ENCODE peak calls at places on chromosomes 12 and 14, in seven cellular contexts. F, R, C, M, P, O and W are unnamed samples. For H3K4me1, the result is how much of the 10 kb centered on the place peaks cover.

GRCh38 chr12:4934651-4935050 is 24.9 kb downstream of the KCNA1 start:
- DNase-seq in C (no peak), R (peak), P (no peak), O (no peak), M (no peak), F (no peak), W (no peak)

GRCh38 chr12:12405882-12406281 is 49.0 kb downstream of the BORCS5 start:
- DNase-seq in O (no peak), F (no peak), C (no peak), M (no peak), R (no peak), P (no peak), W (no peak)

GRCh38 chr14:26863736-26864135 is 265.9 kb upstream of the NOVA1 start:
- DNase-seq in P (no peak), M (no peak), C (no peak), R (no peak), O (no peak), F (no peak), W (no peak)

GRCh38 chr14:45252356-45253069 is 489 bp downstream of the MIS18BP1 start:
- DNase-seq in P (no peak), F (no peak), R (peak), O (no peak), M (no peak), C (no peak), W (peak)

GRCh38 chr14:49961270-49962222 is 68.7 kb downstream of the ARF6 start:
- DNase-seq in O (no peak), P (no peak), F (no peak), C (no peak), M (peak), R (peak), W (no peak)

GRCh38 chr14:92352158-92352985 is 29.4 kb downstream of the SLC24A4 start:
- DNase-seq in F (no peak), C (no peak), O (no peak), M (no peak), R (no peak), P (no peak), W (peak)

GRCh38 chr12:76032043-76032981 is 736 bp upstream of the PHLDA1 start:
- DNase-seq in O (peak), F (no peak), M (no peak), C (no peak), R (peak), P (peak), W (peak)

GRCh38 chr14:105315941-105316562 is 1.5 kb downstream of the PACS2 start:
- DNase-seq in C (no peak), M (no peak), F (no peak), R (no peak), O (peak), P (no peak), W (peak)

GRCh38 chr12:58901664-58902063 is 18.6 kb downstream of the LRIG3 start:
- DNase-seq in C (no peak), M (no peak), R (no peak), O (no peak), P (no peak), F (no peak), W (no peak)

GRCh38 chr12:23560611-23561010 is 388.9 kb downstream of the SOX5 start:
- DNase-seq in R (no peak), C (no peak), P (no peak), O (no peak), M (no peak), F (no peak), W (no peak)

GRCh38 chr12:55664826-55665225 is 28.1 kb downstream of the OR10P1 start:
- DNase-seq in M (no peak), R (no peak), F (no peak), O (no peak), P (no peak), C (no peak), W (peak)

GRCh38 chr12:89756638-89757321 is 48.1 kb upstream of the ATP2B1 start:
- DNase-seq in R (peak), O (no peak), F (no peak), C (no peak), M (peak), P (peak), W (no peak)

GRCh38 chr12:81644503-81644902 is 114.6 kb downstream of the PPFIA2 start:
- DNase-seq in O (no peak), F (no peak), P (no peak), M (peak), C (no peak), R (peak), W (no peak)

GRCh38 chr14:101074124-101075024 is 170.9 kb upstream of the RTL1 start:
- DNase-seq in P (no peak), F (no peak), R (no peak), C (no peak), O (no peak), M (no peak), W (peak)

GRCh38 chr14:35342160-35343010 is 50.2 kb downstream of the PSMA6 start:
- DNase-seq in O (no peak), P (no peak), F (no peak), C (peak), M (no peak), R (peak), W (peak)

GRCh38 chr12:88578274-88578673 is 2.0 kb downstream of the KITLG start:
- DNase-seq in R (no peak), M (no peak), C (no peak), F (no peak), O (no peak), P (no peak), W (peak)
- H3K4me3 ChIP-seq in R (peak), M (peak), C (peak), F (no peak), O (no peak), P (peak), W (peak)

DNA sequence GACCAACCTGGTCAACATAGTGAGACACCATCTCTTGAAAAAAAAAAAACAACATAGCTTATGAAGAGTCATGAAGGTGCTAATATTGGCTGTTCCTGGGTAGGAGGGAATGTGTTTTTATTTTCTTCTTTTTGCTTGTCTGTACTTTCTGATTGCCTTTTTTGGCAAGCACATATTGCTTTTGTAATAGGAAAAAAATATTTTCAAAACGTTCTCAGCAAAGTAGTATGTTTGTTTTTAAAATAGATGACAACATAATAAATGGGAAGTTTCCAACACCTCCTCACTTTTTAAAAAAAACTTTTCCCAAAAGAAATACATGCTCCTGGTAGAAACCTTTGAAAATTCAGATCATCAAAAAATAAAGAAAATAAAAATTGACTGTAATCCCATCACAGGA is 20.9 kb downstream of the FOS start:
- DNase-seq in F (no peak), P (no peak), R (no peak), O (no peak), M (no peak), C (no peak), W (no peak)
- H3K4me1 ChIP-seq in F (under half), P (under half), R (under half), O (under half), M (under half), C (under half), W (under half)

GRCh38 chr14:61891251-61891650 is 129.0 kb downstream of the SNAPC1 start:
- DNase-seq in M (peak), P (no peak), O (no peak), F (no peak), R (peak), C (no peak), W (no peak)
- H3K4me3 ChIP-seq in M (no peak), P (no peak), O (no peak), F (no peak), R (no peak), C (no peak), W (no peak)

GRCh38 chr12:24788886-24789285 is 160.0 kb downstream of the BCAT1 start:
- DNase-seq in P (no peak), F (no peak), C (no peak), M (no peak), R (no peak), O (no peak), W (no peak)
- H3K4me1 ChIP-seq in P (under half), F (under half), C (under half), M (under half), R (under half), O (under half), W (under half)

DNA sequence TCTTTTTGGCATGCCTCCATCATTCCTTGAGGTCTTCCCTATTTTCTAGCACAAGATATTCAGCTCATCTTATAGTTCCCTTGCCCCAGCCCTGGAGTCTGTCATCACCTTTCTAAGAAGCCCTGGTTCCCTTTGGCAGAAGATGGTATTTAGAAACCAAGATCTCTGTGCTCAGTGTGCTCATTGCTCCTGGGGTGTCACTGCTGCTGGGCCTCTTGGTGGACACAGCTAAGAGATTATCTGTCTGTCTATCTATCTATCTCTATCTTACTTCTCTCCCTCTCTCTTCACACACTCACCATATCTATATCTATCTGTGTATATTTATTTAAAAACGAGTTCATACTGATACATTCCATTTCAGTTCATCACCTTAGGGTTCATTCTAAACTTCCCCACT is 67.2 kb downstream of the DAO start:
- DNase-seq in R (no peak), M (no peak), F (no peak), C (no peak), O (no peak), P (no peak), W (no peak)
- H3K4me3 ChIP-seq in R (no peak), M (no peak), F (no peak), C (no peak), O (no peak), P (no peak), W (no peak)